ENCODE peak calls at places on chromosome 17, in seven cellular contexts. H is H1, V is caudate nucleus, M is psoas muscle, K is K562, U is tibial nerve, G is tibial artery. P is an unnamed sample.

GRCh38 chr17:39199986-39200879 is at the start of gene RPL19:
- DNase-seq in H (peak; percentile 61), M (peak; percentile 89), G (peak; percentile 94), U (peak; percentile 88), K (peak; percentile 88), V (peak; percentile 78), P (peak; percentile 90)

GRCh38 chr17:67105213-67105612 is 60.9 kb downstream of the CACNG1 start:
- DNase-seq in U (no peak), V (no peak), M (no peak), G (no peak), K (no peak), H (no peak), P (no peak)

GRCh38 chr17:67546578-67547527 is 169.8 kb downstream of the PITPNC1 start:
- DNase-seq in M (peak; percentile 44), V (no peak), U (no peak), G (peak; percentile 29), K (no peak), H (no peak), P (no peak)

GRCh38 chr17:48048321-48049140 is at the start of gene NFE2L1:
- DNase-seq in U (peak; percentile 87), K (peak; percentile 84), M (peak; percentile 95), V (no peak), H (peak; percentile 75), G (peak; percentile 94), P (peak; percentile 69)

GRCh38 chr17:51428668-51429486 is 168.5 kb downstream of the UTP18 start:
- DNase-seq in H (no peak), G (no peak), V (no peak), U (no peak), M (no peak), K (no peak), P (no peak)

GRCh38 chr17:27415090-27415795 is 41.0 kb upstream of the KSR1 start:
- DNase-seq in K (no peak), H (no peak), M (no peak), U (no peak), V (no peak), G (no peak), P (no peak)

GRCh38 chr17:73226556-73227172 is 33.8 kb downstream of the COG1 start:
- DNase-seq in H (no peak), K (no peak), M (no peak), V (no peak), U (no peak), G (no peak), P (no peak)

GRCh38 chr17:8225813-8226535 is 15.6 kb upstream of the AURKB start:
- DNase-seq in G (peak; percentile 60), M (peak; percentile 31), H (no peak), V (no peak), K (peak; percentile 28), U (peak; percentile 54), P (peak; percentile 60)

GRCh38 chr17:4229627-4230026 is 34.2 kb downstream of the ANKFY1 start:
- DNase-seq in H (no peak), U (no peak), M (peak; percentile 74), V (no peak), K (no peak), G (peak; percentile 78), P (no peak)

GRCh38 chr17:48470388-48471034 is 40.5 kb upstream of the SKAP1 start:
- DNase-seq in K (no peak), U (no peak), M (no peak), V (no peak), H (no peak), G (no peak), P (no peak)

GRCh38 chr17:31546650-31547049 is 155.2 kb downstream of the RAB11FIP4 start:
- DNase-seq in K (no peak), U (no peak), G (no peak), V (no peak), M (no peak), H (no peak), P (no peak)

DNA sequence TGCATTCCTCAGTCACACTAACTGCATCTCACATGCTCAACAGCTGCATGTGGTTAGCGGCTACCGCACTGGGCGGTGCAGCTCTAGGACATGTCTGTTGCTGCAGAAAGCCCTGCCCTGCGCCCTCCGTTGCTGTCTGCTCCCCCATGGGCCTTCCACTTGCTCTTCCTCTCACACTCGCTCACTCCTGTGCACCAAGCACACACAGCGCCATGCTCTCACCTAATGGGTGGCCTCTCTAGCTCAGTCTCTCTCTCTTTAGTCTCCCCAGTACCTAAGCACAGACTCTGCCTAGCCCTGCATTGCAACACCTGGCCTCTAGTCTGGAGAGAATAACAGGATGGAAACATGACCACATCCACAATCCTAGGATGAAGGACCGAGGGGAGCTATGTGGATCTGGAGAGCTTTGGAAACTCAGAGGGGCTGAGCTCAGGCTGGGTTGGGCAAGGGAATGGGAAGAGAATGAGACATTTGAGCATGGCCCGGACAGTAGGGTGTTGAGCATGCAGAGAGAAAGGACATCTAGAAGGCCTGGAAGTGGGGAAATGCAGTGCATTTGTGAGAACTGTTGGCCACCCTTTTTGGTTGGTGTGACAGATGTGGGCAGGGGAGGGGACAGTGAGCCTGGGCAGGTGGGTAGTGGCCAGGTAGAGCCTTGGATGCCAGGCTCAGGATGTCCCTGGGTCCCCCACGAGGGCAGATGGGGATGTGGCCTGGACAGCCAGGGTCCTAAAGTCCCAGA is 16.0 kb downstream of the SGCA start:
- DNase-seq in K (no peak), M (peak; percentile 16), G (no peak), H (no peak), U (no peak), V (no peak), P (no peak)
- H3K27ac ChIP-seq in K (no peak overlapping the region), M (no peak overlapping the region), G (peak overlapping the region; percentile 98), H (no peak overlapping the region), U (peak overlapping the region; percentile 89), V (peak overlapping the region; percentile 87), P (no peak overlapping the region)

GRCh38 chr17:75295220-75296158 is 6.3 kb upstream of the SLC25A19 start:
- DNase-seq in M (no peak), G (no peak), K (peak; percentile 10), H (no peak), V (no peak), U (no peak), P (no peak)
- H3K27ac ChIP-seq in M (peak overlapping the region; percentile 46), G (no peak overlapping the region), K (peak overlapping the region; percentile 17), H (no peak overlapping the region), V (peak overlapping the region; percentile 73), U (peak overlapping the region; percentile 70), P (peak overlapping the region; percentile 55)

GRCh38 chr17:80752369-80752705 is 207.7 kb downstream of the RPTOR start:
- DNase-seq in H (no peak), U (no peak), V (no peak), G (no peak), M (no peak), K (no peak), P (no peak)
- H3K27ac ChIP-seq in H (no peak overlapping the region), U (peak overlapping the region; percentile 2), V (peak overlapping the region; percentile 95), G (no peak overlapping the region), M (peak overlapping the region; percentile 98), K (no peak overlapping the region), P (peak overlapping the region; percentile 97)

GRCh38 chr17:50424246-50425000 is 1.6 kb upstream of the ACSF2 start:
- DNase-seq in V (no peak), K (no peak), G (no peak), H (no peak), M (no peak), U (no peak), P (no peak)

GRCh38 chr17:50425001-50425681 is 877 bp upstream of the ACSF2 start:
- DNase-seq in K (no peak), M (no peak), H (no peak), V (no peak), G (no peak), U (no peak), P (no peak)

GRCh38 chr17:50422738-50423137 is 3.3 kb upstream of the ACSF2 start:
- DNase-seq in K (no peak), G (no peak), V (no peak), U (no peak), H (no peak), M (no peak), P (no peak)

GRCh38 chr17:50421308-50422031 is 4.5 kb upstream of the ACSF2 start:
- DNase-seq in U (no peak), G (no peak), K (no peak), H (no peak), M (no peak), V (no peak), P (no peak)

GRCh38 chr17:50423553-50424159 is 2.4 kb upstream of the ACSF2 start:
- DNase-seq in M (peak; percentile 28), U (no peak), V (no peak), G (peak; percentile 37), K (peak; percentile 37), H (no peak), P (no peak)
- H3K27ac ChIP-seq in M (no peak overlapping the region), U (no peak overlapping the region), V (no peak overlapping the region), G (no peak overlapping the region), K (no peak overlapping the region), H (no peak overlapping the region), P (no peak overlapping the region)

GRCh38 chr17:2900842-2901241 is 104.6 kb downstream of the RAP1GAP2 start:
- DNase-seq in M (no peak), G (no peak), U (no peak), K (no peak), V (no peak), H (no peak), P (no peak)
- H3K27ac ChIP-seq in M (no peak overlapping the region), G (no peak overlapping the region), U (no peak overlapping the region), K (no peak overlapping the region), V (no peak overlapping the region), H (no peak overlapping the region), P (no peak overlapping the region)

GRCh38 chr17:40461774-40462342 is 18.6 kb downstream of the IGFBP4 start:
- DNase-seq in M (no peak), V (no peak), U (no peak), G (no peak), K (peak; percentile 28), H (no peak), P (no peak)

GRCh38 chr17:40466298-40466971 is 23.2 kb downstream of the IGFBP4 start:
- DNase-seq in K (no peak), M (no peak), V (no peak), H (no peak), G (no peak), U (no peak), P (no peak)

GRCh38 chr17:40462343-40463121 is 19.3 kb downstream of the IGFBP4 start:
- DNase-seq in M (no peak), G (no peak), U (no peak), K (no peak), H (no peak), V (no peak), P (no peak)

GRCh38 chr17:40463122-40463550 is 19.9 kb downstream of the IGFBP4 start:
- DNase-seq in K (no peak), M (no peak), U (no peak), G (no peak), V (no peak), H (no peak), P (no peak)

GRCh38 chr17:40464392-40464855 is 21.2 kb downstream of the IGFBP4 start:
- DNase-seq in U (no peak), M (no peak), V (no peak), K (no peak), H (no peak), G (no peak), P (no peak)
- H3K27ac ChIP-seq in U (peak overlapping the region; percentile 85), M (no peak overlapping the region), V (no peak overlapping the region), K (no peak overlapping the region), H (no peak overlapping the region), G (no peak overlapping the region), P (no peak overlapping the region)

P was measured in dorsolateral prefrontal cortex.